ENCODE peak calls at places on chromosomes 4 and X, in ten cellular contexts. Q is Calu3; N is BE2C; I is activated CD8-positive, alpha-beta memory T cell treated with anti-CD3 and anti-CD28 coated beads for 48 hours; Y is CD4-positive, alpha-beta T cell; P is ELR; C is neural crest cell; M is T-helper 2 cell treated with Interferon-gamma antibody and Interleukin-4, amounts not matched to agents 5 μg/mL and 100 μg/mL, for 36 hours; F is activated naive CD4-positive, alpha-beta T cell; W is ELF-1. Z is an unnamed sample.

GRCh38 chr4:74999714-75000309 is 66.9 kb downstream of the PARM1 start:
- DNase-seq in Q (no peak), N (no peak), I (no peak), Y (no peak), P (no peak), C (no peak), M (no peak), F (no peak), W (no peak), Z (no peak)

GRCh38 chr4:38119663-38120374 is 159.6 kb downstream of the PTTG2 start:
- DNase-seq in Q (no peak), N (no peak), I (no peak), Y (no peak), P (peak), C (no peak), M (no peak), F (no peak), W (peak), Z (no peak)

GRCh38 chr4:74109116-74109791 is 10.3 kb upstream of the CXCL2 start:
- DNase-seq in Q (peak), N (no peak), I (no peak), Y (no peak), P (peak), C (no peak), M (no peak), F (no peak), W (peak), Z (peak)

GRCh38 chrX:10041383-10041782 is 74.2 kb downstream of the CLDN34 start:
- DNase-seq in Q (no peak), N (no peak), I (no peak), Y (no peak), P (no peak), C (no peak), M (no peak), F (no peak), W (peak), Z (peak)

GRCh38 chr4:182826391-182826790 is 90.8 kb downstream of the DCTD start:
- DNase-seq in Q (no peak), N (no peak), I (no peak), Y (no peak), P (no peak), C (no peak), M (peak), F (peak), W (peak), Z (no peak)

GRCh38 chr4:78779280-78779679 is 3.1 kb downstream of the BMP2K start:
- DNase-seq in Q (no peak), N (no peak), I (no peak), Y (no peak), P (peak), C (no peak), M (no peak), F (no peak), W (no peak), Z (no peak)

GRCh38 chr4:57191523-57192034 is 81.4 kb upstream of the IGFBP7 start:
- DNase-seq in Q (no peak), N (no peak), I (no peak), Y (no peak), P (no peak), C (no peak), M (no peak), F (no peak), W (peak), Z (peak)

GRCh38 chr4:101292214-101292613 is 55.1 kb downstream of the PPP3CA start:
- DNase-seq in Q (no peak), N (peak), I (no peak), Y (no peak), P (no peak), C (no peak), M (no peak), F (no peak), W (no peak), Z (no peak)

GRCh38 chr4:87219648-87220093 is 747 bp downstream of the KLHL8 start:
- DNase-seq in Q (no peak), N (peak), I (peak), Y (peak), P (peak), C (peak), M (peak), F (peak), W (peak), Z (peak)